ENCODE peak calls at places on chromosomes 16 and 17, in ten cellular contexts. Y, F, K, R, O, X, C, M, S and U are unnamed samples.

GRCh38 chr16:12896562-12896961 is 4.8 kb upstream of the SHISA9 start:
- DNase-seq in X (no peak), K (no peak), S (no peak), Y (peak), R (no peak), F (no peak), C (no peak), O (no peak), M (no peak), U (no peak)

GRCh38 chr17:8865385-8865784 is 2.1 kb downstream of the PIK3R6 start:
- DNase-seq in M (no peak), S (no peak), K (no peak), X (no peak), O (no peak), R (no peak), F (no peak), C (peak), Y (no peak), U (no peak)

GRCh38 chr16:49592507-49593422 is 219.2 kb downstream of the C16orf78 start:
- DNase-seq in R (no peak), X (no peak), M (peak), Y (peak), O (no peak), K (no peak), S (no peak), F (no peak), C (peak), U (no peak)

GRCh38 chr17:83034525-83034924 is 44.9 kb upstream of the METRNL start:
- DNase-seq in X (no peak), F (no peak), M (no peak), O (no peak), S (no peak), C (no peak), R (no peak), K (no peak), Y (no peak), U (no peak)

GRCh38 chr16:2991566-2992261 is 11.5 kb upstream of the PKMYT1 start:
- DNase-seq in O (no peak), M (no peak), C (no peak), S (no peak), X (no peak), Y (no peak), F (no peak), K (no peak), R (no peak), U (no peak)

GRCh38 chr16:11201498-11202259 is 54.3 kb downstream of the SOCS1 start:
- DNase-seq in R (no peak), O (no peak), C (no peak), F (no peak), M (no peak), X (no peak), S (no peak), K (no peak), Y (no peak), U (no peak)

GRCh38 chr16:1101133-1101532 is 5.1 kb upstream of the C1QTNF8 start:
- DNase-seq in S (no peak), K (no peak), X (no peak), C (no peak), Y (no peak), R (no peak), M (no peak), O (no peak), F (no peak), U (no peak)

GRCh38 chr16:14285542-14286380 is 214.6 kb downstream of the MRTFB start:
- DNase-seq in K (peak), R (peak), M (peak), O (peak), C (peak), X (peak), F (peak), Y (peak), S (peak), U (peak)

GRCh38 chr16:56301391-56301850 is 110.1 kb downstream of the GNAO1 start:
- DNase-seq in S (no peak), M (no peak), F (no peak), O (no peak), X (no peak), K (no peak), R (no peak), C (no peak), Y (no peak), U (no peak)

GRCh38 chr16:23577493-23577892 is 18.6 kb downstream of the NDUFAB1 start:
- DNase-seq in Y (no peak), S (no peak), R (no peak), K (no peak), C (no peak), F (no peak), M (no peak), O (no peak), X (no peak), U (no peak)

GRCh38 chr16:23573822-23574221 is 16.3 kb downstream of the UBFD1 start:
- DNase-seq in K (no peak), O (no peak), R (no peak), X (no peak), S (no peak), Y (no peak), F (no peak), C (no peak), M (no peak), U (no peak)

GRCh38 chr16:23572394-23572793 is 14.9 kb downstream of the UBFD1 start:
- DNase-seq in F (no peak), K (no peak), R (no peak), C (no peak), M (no peak), O (no peak), S (no peak), X (no peak), Y (no peak), U (no peak)

GRCh38 chr16:23578096-23578830 is 17.9 kb downstream of the NDUFAB1 start:
- DNase-seq in M (no peak), R (no peak), K (no peak), F (no peak), O (no peak), C (no peak), S (no peak), Y (no peak), X (no peak), U (no peak)

DNA sequence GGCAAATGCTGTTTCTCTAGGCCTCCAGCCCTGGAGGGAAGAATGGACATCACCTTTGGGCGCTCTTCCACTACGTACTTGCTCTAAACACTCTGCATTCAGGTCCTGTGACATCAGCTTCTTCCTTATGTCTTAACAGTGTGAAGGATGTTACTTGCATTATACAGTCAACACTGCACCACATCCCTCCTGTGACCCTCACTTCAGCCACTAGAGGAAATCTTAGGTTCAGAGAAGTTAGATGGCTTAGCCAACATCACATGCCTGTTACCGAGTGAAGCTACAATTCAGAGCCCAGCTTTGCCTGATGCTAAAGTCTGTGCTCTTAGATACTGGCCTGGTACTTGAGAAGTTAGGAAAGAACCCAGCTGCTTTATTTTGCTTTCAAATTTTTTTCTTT is 18.3 kb downstream of the UBFD1 start:
- DNase-seq in Y (no peak), M (no peak), S (no peak), C (no peak), X (no peak), K (no peak), F (no peak), O (no peak), R (no peak), U (no peak)
- TF ChIP-seq CTCF in Y (no peak), M (no peak), S (no peak), C (no peak), X (no peak), K (no peak), F (no peak), O (no peak), R (no peak), U (no peak)

GRCh38 chr16:67198238-67198734 is 645 bp upstream of the ELMO3 start:
- DNase-seq in F (no peak), O (no peak), S (no peak), M (no peak), C (no peak), Y (peak), K (no peak), X (no peak), R (no peak), U (no peak)

GRCh38 chr16:67200491-67200890 is 1.6 kb downstream of the ELMO3 start:
- DNase-seq in M (no peak), X (no peak), K (no peak), F (no peak), R (no peak), C (no peak), O (no peak), Y (no peak), S (no peak), U (no peak)

GRCh38 chr16:67199011-67199807 is at the start of gene ELMO3:
- DNase-seq in S (no peak), M (no peak), F (no peak), Y (no peak), K (no peak), R (peak), C (no peak), O (no peak), X (no peak), U (peak)

GRCh38 chr16:67201411-67202345 is 2.7 kb downstream of the ELMO3 start:
- DNase-seq in O (no peak), M (no peak), S (no peak), K (no peak), C (no peak), X (no peak), F (no peak), Y (no peak), R (no peak), U (no peak)

GRCh38 chr16:67199808-67200198 is 872 bp downstream of the ELMO3 start:
- DNase-seq in X (no peak), K (no peak), R (no peak), S (no peak), F (no peak), C (no peak), M (no peak), Y (no peak), O (no peak), U (no peak)
- TF ChIP-seq CTCF in X (no peak), K (no peak), R (no peak), S (no peak), F (no peak), C (no peak), M (no peak), Y (no peak), O (no peak), U (peak)

GRCh38 chr16:8639694-8640093 is 18.2 kb downstream of the METTL22 start:
- DNase-seq in S (no peak), C (no peak), M (no peak), K (no peak), R (no peak), F (no peak), X (no peak), O (no peak), Y (no peak), U (no peak)

GRCh38 chr16:8631373-8631772 is 9.9 kb downstream of the METTL22 start:
- DNase-seq in S (no peak), Y (no peak), O (no peak), X (no peak), M (no peak), K (no peak), C (no peak), R (no peak), F (no peak), U (no peak)

GRCh38 chr16:8632675-8633182 is 11.2 kb downstream of the METTL22 start:
- DNase-seq in R (no peak), S (no peak), X (peak), F (no peak), M (no peak), Y (no peak), K (no peak), O (no peak), C (peak), U (no peak)

GRCh38 chr16:8631818-8632217 is 10.3 kb downstream of the METTL22 start:
- DNase-seq in S (no peak), F (no peak), M (no peak), K (no peak), O (no peak), X (no peak), Y (no peak), C (no peak), R (no peak), U (no peak)

DNA sequence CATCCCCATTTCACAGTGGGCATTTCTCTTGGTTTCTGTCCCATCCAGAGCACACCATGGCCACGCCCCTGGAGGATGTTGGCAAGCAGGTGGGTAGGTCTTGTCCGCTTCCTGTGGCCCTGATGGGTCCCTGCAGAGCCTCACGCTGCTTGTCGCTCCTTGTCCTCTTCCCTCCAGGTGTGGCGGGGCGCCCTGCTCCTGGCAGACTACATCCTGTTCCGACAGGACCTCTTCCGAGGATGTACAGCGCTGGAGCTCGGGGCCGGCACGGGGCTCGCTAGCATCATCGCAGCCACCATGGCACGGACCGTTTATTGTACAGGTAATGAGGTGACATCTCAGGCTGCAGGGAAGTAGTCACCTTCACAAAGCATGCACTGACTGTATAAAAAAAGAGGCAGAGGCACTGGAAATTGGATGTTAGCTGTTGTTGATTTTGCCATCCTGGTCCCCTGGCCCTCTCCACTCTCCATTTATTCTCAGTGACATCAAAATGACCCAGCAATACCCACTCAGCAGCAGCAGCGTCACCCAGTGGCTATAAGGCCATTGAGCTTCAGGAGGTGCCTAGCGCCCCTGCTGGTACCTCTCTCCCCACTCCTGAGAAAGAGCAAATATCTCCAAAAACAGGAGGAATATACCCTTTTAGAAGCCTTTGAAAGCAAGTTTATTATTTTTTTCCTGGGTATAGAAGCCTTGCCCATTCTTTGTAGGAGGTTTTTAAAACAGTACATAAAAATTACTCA is 13.7 kb downstream of the METTL22 start:
- DNase-seq in Y (peak), M (no peak), S (no peak), K (no peak), O (no peak), C (no peak), R (no peak), X (no peak), F (no peak), U (no peak)
- TF ChIP-seq CTCF in Y (peak), M (no peak), S (no peak), K (no peak), O (no peak), C (no peak), R (no peak), X (no peak), F (peak), U (no peak)

DNA sequence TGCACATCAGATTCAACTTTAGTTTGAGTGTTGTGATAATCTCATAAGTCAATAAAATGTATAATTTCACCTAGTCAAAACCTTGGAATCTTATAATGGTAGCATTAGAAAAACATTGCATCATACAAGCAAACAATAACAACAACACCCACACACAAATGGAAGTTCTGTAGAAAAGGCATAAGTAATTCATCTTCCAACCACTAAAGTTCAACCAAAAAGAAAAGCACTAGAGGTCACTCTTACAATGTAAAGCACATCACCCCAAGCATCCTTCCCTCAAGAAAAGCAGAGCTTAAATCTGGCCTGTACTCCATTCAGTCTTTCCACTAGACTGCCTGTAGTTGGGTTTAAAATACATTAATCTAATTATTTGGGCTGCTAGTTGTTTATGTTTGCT is 1.8 kb downstream of the CNTNAP4 start:
- DNase-seq in S (no peak), O (no peak), M (no peak), C (no peak), F (no peak), R (no peak), Y (peak), K (no peak), X (no peak), U (no peak)
- TF ChIP-seq CTCF in S (no peak), O (no peak), M (no peak), C (no peak), F (peak), R (no peak), Y (peak), K (no peak), X (peak), U (no peak)